ENCODE peak calls at places on chromosomes 16 and 17, in six cellular contexts. A is IMR-90, D is H9, L is mesenchymal stem cell, X is neuronal stem cell, P is H1. M is an unnamed sample.

GRCh38 chr16:89775223-89775622 is 41.2 kb downstream of the FANCA start:
- DNase-seq in A (no peak), D (no peak), L (no peak), X (no peak), P (no peak), M (no peak)

GRCh38 chr16:70331588-70332358 is 14.9 kb upstream of the DDX19A start:
- DNase-seq in A (no peak), D (peak; percentile 37), L (peak; percentile 16), X (no peak), P (no peak), M (no peak)

GRCh38 chr17:27241346-27241946 is 52.5 kb upstream of the WSB1 start:
- DNase-seq in A (peak; percentile 10), D (peak; percentile 44), L (no peak), X (no peak), P (no peak), M (peak; percentile 99)

GRCh38 chr17:74466111-74466784 is at the start of gene CD300A:
- DNase-seq in A (no peak), D (peak; percentile 51), L (no peak), X (no peak), P (no peak), M (no peak)

GRCh38 chr17:850828-851759 is 68.9 kb downstream of the MRM3 start:
- DNase-seq in A (peak; percentile 40), D (no peak), L (peak; percentile 78), X (no peak), P (no peak), M (no peak)

GRCh38 chr17:19508327-19508867 is 25.3 kb upstream of the SLC47A1 start:
- DNase-seq in A (no peak), D (peak; percentile 69), L (no peak), X (no peak), P (no peak), M (no peak)

GRCh38 chr17:81387235-81388060 is 7.8 kb upstream of the BAHCC1 start:
- DNase-seq in A (peak; percentile 57), D (no peak), L (peak; percentile 92), X (no peak), P (no peak), M (peak; percentile 44)

GRCh38 chr17:67449885-67450755 is 73.0 kb downstream of the PITPNC1 start:
- DNase-seq in A (no peak), D (no peak), L (peak; percentile 23), X (no peak), P (no peak), M (no peak)

GRCh38 chr17:42457107-42457787 is 1.4 kb upstream of the ATP6V0A1 start:
- DNase-seq in A (no peak), D (no peak), L (peak; percentile 33), X (no peak), P (no peak), M (peak; percentile 52)

GRCh38 chr17:1054656-1055055 is 57.7 kb downstream of the TIMM22 start:
- DNase-seq in A (no peak), D (no peak), L (no peak), X (no peak), P (no peak), M (no peak)

GRCh38 chr17:43314582-43314981 is 80.8 kb upstream of the RNU2-1 start:
- DNase-seq in A (no peak), D (no peak), L (peak; percentile 50), X (no peak), P (no peak), M (no peak)

GRCh38 chr16:58848662-58849002 is 114.5 kb upstream of the GOT2 start:
- DNase-seq in A (no peak), D (no peak), L (no peak), X (no peak), P (no peak), M (peak; percentile 6)

GRCh38 chr16:87766485-87766797 is 655 bp upstream of the KLHDC4 start:
- DNase-seq in A (no peak), D (no peak), L (no peak), X (no peak), P (no peak), M (no peak)
- H4K8ac ChIP-seq in A (peak overlapping the region; percentile 99), D (peak overlapping the region; percentile 95), L (peak overlapping the region; percentile 83), X (no peak overlapping the region), P (peak overlapping the region; percentile 96), M (peak overlapping the region; percentile 95)

DNA sequence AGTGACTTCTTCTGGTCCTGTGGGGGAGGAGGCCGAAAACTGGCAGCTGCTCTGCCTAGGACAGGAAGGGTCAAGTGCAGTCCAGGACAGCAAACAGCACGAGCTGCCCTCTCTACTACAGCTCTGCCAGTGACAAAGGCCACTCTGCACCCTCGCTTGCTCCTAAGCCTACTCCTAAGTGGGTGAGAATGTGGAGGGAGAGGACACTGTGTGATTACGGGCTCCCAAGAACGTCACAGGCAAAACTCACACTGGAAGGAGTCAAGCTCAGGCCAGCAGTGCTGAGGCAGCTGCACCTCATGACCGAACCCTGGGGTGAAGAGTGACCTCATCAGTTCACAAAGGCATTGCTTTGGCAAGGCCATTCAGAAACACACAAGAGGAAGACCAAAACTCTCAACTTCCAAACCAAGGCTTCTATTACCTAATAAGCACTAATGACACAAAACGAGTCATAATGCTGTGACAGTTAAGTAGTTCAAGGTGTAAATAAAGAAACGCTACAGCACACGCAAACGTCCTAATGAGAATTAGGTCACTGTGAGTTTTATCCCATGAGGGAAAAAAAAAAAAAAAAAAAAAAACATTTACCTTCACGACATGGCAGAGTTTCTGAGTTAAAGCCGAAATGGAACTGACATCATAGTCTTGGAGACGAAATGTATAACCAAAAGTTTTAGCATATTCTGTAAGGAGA is 35.1 kb downstream of the MARF1 start:
- DNase-seq in A (peak; percentile 82), D (no peak), L (peak; percentile 85), X (no peak), P (no peak), M (peak; percentile 29)
- H3K14ac ChIP-seq in A (peak overlapping the region; percentile 30), D (no peak overlapping the region), L (no peak overlapping the region), X (no peak overlapping the region), P (no peak overlapping the region), M (no peak overlapping the region)

GRCh38 chr16:85640254-85640558 is 27.1 kb downstream of the GSE1 start:
- DNase-seq in A (no peak), D (no peak), L (no peak), X (no peak), P (no peak), M (peak; percentile 38)

GRCh38 chr16:85640606-85641005 is 27.5 kb downstream of the GSE1 start:
- DNase-seq in A (no peak), D (no peak), L (no peak), X (no peak), P (no peak), M (no peak)

GRCh38 chr16:85638248-85638647 is 25.1 kb downstream of the GSE1 start:
- DNase-seq in A (no peak), D (no peak), L (no peak), X (no peak), P (no peak), M (no peak)

GRCh38 chr16:85638695-85639409 is 25.7 kb downstream of the GSE1 start:
- DNase-seq in A (no peak), D (no peak), L (no peak), X (no peak), P (no peak), M (no peak)

GRCh38 chr16:85639529-85640253 is 26.6 kb downstream of the GSE1 start:
- DNase-seq in A (no peak), D (no peak), L (no peak), X (no peak), P (no peak), M (no peak)
- H3K4me1 ChIP-seq in A (peaks cover 2% of the 10 kb centered on the region), D (no peaks in the 10 kb centered on the region), L (peaks cover 37% of the 10 kb centered on the region), X (peaks cover 22% of the 10 kb centered on the region), P (no peaks in the 10 kb centered on the region), M (peaks cover 5% of the 10 kb centered on the region)

GRCh38 chr16:67170948-67171649 is 761 bp downstream of the NOL3 start:
- DNase-seq in A (peak; percentile 41), D (no peak), L (peak; percentile 70), X (no peak), P (no peak), M (peak; percentile 50)

GRCh38 chr16:67170168-67170947 is at the start of gene NOL3:
- DNase-seq in A (peak; percentile 76), D (peak; percentile 93), L (peak; percentile 89), X (no peak), P (no peak), M (peak; percentile 63)

GRCh38 chr16:67167588-67167987 is 2.8 kb upstream of the NOL3 start:
- DNase-seq in A (no peak), D (no peak), L (no peak), X (no peak), P (no peak), M (no peak)

GRCh38 chr16:67169011-67169451 is 1.3 kb upstream of the NOL3 start:
- DNase-seq in A (no peak), D (peak; percentile 77), L (no peak), X (no peak), P (no peak), M (no peak)

DNA sequence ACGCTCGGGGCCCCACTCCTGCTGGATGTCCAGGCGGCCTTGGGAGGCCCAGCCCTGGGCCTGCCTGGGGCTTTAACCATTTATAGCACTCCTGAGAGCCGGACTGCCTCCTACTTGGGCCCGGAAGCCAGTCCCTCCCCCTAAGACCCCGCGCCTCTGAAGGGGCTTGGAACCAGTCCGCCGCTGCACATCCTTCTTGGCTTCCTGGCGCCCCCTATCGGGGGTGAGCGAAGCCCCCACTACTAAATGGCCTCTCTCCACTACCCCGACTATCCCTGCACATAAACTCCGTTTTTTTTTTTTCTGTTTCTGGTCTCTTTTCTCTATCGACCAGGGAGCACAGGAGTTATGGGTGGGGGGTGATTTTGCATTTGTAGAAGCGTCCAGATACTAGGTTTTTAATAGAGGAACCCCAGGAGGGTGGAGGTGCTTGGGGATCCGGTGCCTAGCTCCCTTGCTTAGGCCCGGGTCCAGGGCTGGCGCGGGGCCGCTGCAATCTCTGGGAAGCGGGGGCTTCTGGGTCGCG is 633 bp upstream of the NOL3 start:
- DNase-seq in A (no peak), D (peak; percentile 89), L (peak; percentile 49), X (no peak), P (no peak), M (no peak)
- H4K8ac ChIP-seq in A (peak overlapping the region; percentile 95), D (no peak overlapping the region), L (peak overlapping the region; percentile 81), X (peak overlapping the region; percentile 31), P (peak overlapping the region; percentile 70), M (peak overlapping the region; percentile 82)